ENCODE peak calls at places on chromosomes 13 and 19, in five cellular contexts. C, S, M, Y and O are unnamed samples.

GRCh38 chr13:114063545-114064515 is 68.6 kb downstream of the RASA3 start:
- ATAC-seq in C (no peak), S (no peak), M (peak; percentile 4), Y (peak; percentile 57), O (no peak)

GRCh38 chr19:44142014-44142523 is 715 bp downstream of the ZNF234 start:
- ATAC-seq in C (no peak), S (peak; percentile 17), M (no peak), Y (peak; percentile 21), O (peak; percentile 28)

GRCh38 chr13:97116754-97117153 is 105.4 kb upstream of the MBNL2 start:
- ATAC-seq in C (no peak), S (peak; percentile 76), M (peak; percentile 56), Y (peak; percentile 74), O (peak; percentile 80)

GRCh38 chr19:13240312-13241022 is 90.3 kb downstream of the IER2 start:
- ATAC-seq in C (no peak), S (peak; percentile 54), M (no peak), Y (no peak), O (peak; percentile 22)

GRCh38 chr13:27086599-27087265 is 84.9 kb downstream of the USP12 start:
- ATAC-seq in C (no peak), S (peak; percentile 55), M (no peak), Y (no peak), O (peak; percentile 89)

GRCh38 chr13:39185326-39185725 is 147.1 kb downstream of the NHLRC3 start:
- ATAC-seq in C (no peak), S (no peak), M (no peak), Y (peak; percentile 68), O (peak; percentile 53)

GRCh38 chr13:29963086-29963485 is 112.7 kb upstream of the UBL3 start:
- ATAC-seq in C (no peak), S (no peak), M (no peak), Y (no peak), O (no peak)

GRCh38 chr19:30117636-30118145 is 175.7 kb downstream of the URI1 start:
- ATAC-seq in C (no peak), S (no peak), M (no peak), Y (no peak), O (no peak)

GRCh38 chr13:94329754-94330551 is 149.5 kb downstream of the DCT start:
- ATAC-seq in C (no peak), S (peak; percentile 90), M (peak; percentile 89), Y (peak; percentile 87), O (peak; percentile 82)

GRCh38 chr13:41488124-41488523 is 30.8 kb downstream of the RGCC start:
- ATAC-seq in C (peak; percentile 20), S (peak; percentile 53), M (no peak), Y (no peak), O (no peak)

GRCh38 chr13:36130168-36130541 is 1.0 kb downstream of the DCLK1 start:
- ATAC-seq in C (no peak), S (no peak), M (no peak), Y (no peak), O (no peak)

GRCh38 chr13:41154042-41154441 is 21.4 kb upstream of the KBTBD6 start:
- ATAC-seq in C (no peak), S (no peak), M (no peak), Y (no peak), O (no peak)

GRCh38 chr19:9128171-9128570 is 1.4 kb upstream of the OR7G3 start:
- ATAC-seq in C (no peak), S (no peak), M (no peak), Y (no peak), O (no peak)